ENCODE peak calls at places on chromosomes 5 and 9, in four cellular contexts. One of them, this sample, is unnamed. For H3K4me1, the result is how much of the 10 kb centered on the place peaks cover.

GRCh38 chr5:106964102-106964501 is 706.6 kb downstream of the EFNA5 start:
- DNase-seq in IMR-90: no peak
- DNase-seq in K562: no peak
- DNase-seq in GM12878: no peak
- DNase-seq in this sample: no peak

GRCh38 chr5:76014005-76014404 is 69.2 kb upstream of the SV2C start:
- DNase-seq in IMR-90: no peak
- DNase-seq in GM12878: no peak
- DNase-seq in K562: no peak
- DNase-seq in this sample: no peak

GRCh38 chr5:175695161-175696126 is 37.6 kb downstream of the HRH2 start:
- DNase-seq in IMR-90: no peak
- DNase-seq in K562: no peak
- DNase-seq in GM12878: no peak
- DNase-seq in this sample: no peak

GRCh38 chr9:130770679-130771442 is 64.2 kb upstream of the ABL1 start:
- DNase-seq in K562: peak
- DNase-seq in GM12878: no peak
- DNase-seq in IMR-90: peak
- DNase-seq in this sample: peak

GRCh38 chr5:169279125-169279524 is 21.8 kb downstream of the SLIT3 start:
- DNase-seq in K562: no peak
- DNase-seq in IMR-90: no peak
- DNase-seq in GM12878: no peak
- DNase-seq in this sample: no peak

GRCh38 chr5:83654427-83654994 is 66.1 kb downstream of the HAPLN1 start:
- DNase-seq in GM12878: no peak
- DNase-seq in IMR-90: no peak
- DNase-seq in K562: no peak
- DNase-seq in this sample: no peak

GRCh38 chr5:66722653-66723052 is 126.5 kb downstream of the MAST4 start:
- DNase-seq in GM12878: no peak
- DNase-seq in IMR-90: no peak
- DNase-seq in K562: no peak
- DNase-seq in this sample: no peak

GRCh38 chr9:123267481-123268239 is 726 bp downstream of the STRBP start:
- DNase-seq in GM12878: no peak
- DNase-seq in IMR-90: no peak
- DNase-seq in K562: peak
- DNase-seq in this sample: no peak

GRCh38 chr5:62298118-62298517 is 7.9 kb upstream of the KIF2A start:
- DNase-seq in IMR-90: no peak
- DNase-seq in GM12878: no peak
- DNase-seq in K562: no peak
- DNase-seq in this sample: no peak

GRCh38 chr9:104227108-104227507 is 133.0 kb downstream of the SMC2 start:
- DNase-seq in K562: no peak
- DNase-seq in IMR-90: no peak
- DNase-seq in GM12878: no peak
- DNase-seq in this sample: no peak

GRCh38 chr9:5122542-5122941 is 62.9 kb downstream of the INSL6 start:
- DNase-seq in IMR-90: no peak
- DNase-seq in GM12878: no peak
- DNase-seq in K562: no peak
- DNase-seq in this sample: no peak

GRCh38 chr9:79524266-79524665 is 47.5 kb upstream of the TLE4 start:
- DNase-seq in IMR-90: peak
- DNase-seq in GM12878: no peak
- DNase-seq in K562: no peak
- DNase-seq in this sample: no peak

DNA sequence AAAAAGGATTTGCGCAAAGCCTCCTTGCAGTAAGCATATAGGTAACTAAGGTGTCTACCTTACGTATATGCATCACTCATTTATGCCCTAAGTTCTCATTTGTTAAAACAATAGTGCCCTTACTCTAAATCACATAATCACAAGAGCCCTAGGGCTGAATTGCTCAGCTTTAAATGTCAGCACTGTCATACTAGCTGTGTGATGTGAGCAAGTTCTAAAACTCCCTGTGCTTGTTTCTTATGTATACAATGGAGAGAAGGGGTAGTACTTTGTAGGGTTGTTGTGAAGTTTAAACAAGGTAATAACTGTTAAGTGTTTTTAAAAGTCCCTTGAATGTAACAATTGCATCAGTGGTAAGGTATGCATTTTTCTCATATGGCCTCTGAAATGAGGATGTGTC is 169.5 kb upstream of the DMRT1 start:
- DNase-seq in GM12878: no peak
- DNase-seq in K562: no peak
- DNase-seq in IMR-90: no peak
- DNase-seq in this sample: no peak
- TF ChIP-seq SMC3 in GM12878: no peak
- TF ChIP-seq SMC3 in K562: no peak
- TF ChIP-seq SMC3 in IMR-90: no peak
- TF ChIP-seq SMC3 in this sample: no peak

DNA sequence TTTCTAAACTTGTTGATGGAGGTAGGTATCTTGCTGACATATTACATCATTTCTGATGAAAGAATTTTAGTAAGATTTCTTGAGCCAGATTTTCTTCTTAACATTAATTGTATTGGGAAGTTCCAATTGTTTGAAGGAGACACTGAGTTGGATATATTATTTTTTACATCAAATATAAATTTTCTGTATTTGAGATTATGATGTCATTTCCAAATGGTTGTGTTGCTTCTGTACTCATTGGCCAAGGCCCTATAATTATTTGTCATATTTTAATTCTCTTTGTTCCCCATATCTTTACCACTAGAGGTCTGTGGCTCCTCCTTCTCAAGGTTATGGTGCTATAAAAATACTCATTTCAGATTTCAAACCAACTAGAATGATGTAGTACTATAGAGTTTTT is 53.4 kb downstream of the ITGA1 start:
- DNase-seq in GM12878: no peak
- DNase-seq in K562: no peak
- DNase-seq in IMR-90: no peak
- DNase-seq in this sample: no peak
- H3K4me1 ChIP-seq in GM12878: under half
- H3K4me1 ChIP-seq in K562: under half
- H3K4me1 ChIP-seq in IMR-90: under half
- H3K4me1 ChIP-seq in this sample: under half

GRCh38 chr5:78961743-78962142 is 23.4 kb downstream of the ARSB start:
- DNase-seq in GM12878: no peak
- DNase-seq in K562: no peak
- DNase-seq in IMR-90: peak
- DNase-seq in this sample: no peak

GRCh38 chr5:78959767-78960166 is 25.3 kb downstream of the ARSB start:
- DNase-seq in K562: no peak
- DNase-seq in GM12878: no peak
- DNase-seq in IMR-90: no peak
- DNase-seq in this sample: no peak

GRCh38 chr5:78968781-78969180 is 16.3 kb downstream of the ARSB start:
- DNase-seq in GM12878: no peak
- DNase-seq in IMR-90: no peak
- DNase-seq in K562: no peak
- DNase-seq in this sample: no peak

DNA sequence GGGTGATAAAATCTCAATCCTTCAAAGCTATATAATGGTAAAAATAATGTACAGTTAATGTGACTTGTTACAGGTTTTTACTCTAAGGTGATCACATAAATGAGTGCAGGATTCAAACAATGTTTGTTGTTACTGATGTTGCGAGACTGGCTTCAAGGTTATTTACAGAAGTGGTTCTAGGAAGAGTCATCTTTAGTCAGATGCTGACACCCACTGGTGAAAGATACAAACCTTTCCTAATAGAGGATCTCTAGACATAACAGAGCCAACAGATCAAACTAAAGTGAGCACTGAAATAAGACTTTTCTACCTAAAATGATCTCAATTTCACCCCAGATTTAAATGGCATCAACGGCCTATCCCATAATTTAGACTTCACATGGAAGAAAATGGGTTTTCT is 20.2 kb downstream of the ARSB start:
- DNase-seq in GM12878: no peak
- DNase-seq in IMR-90: peak
- DNase-seq in K562: no peak
- DNase-seq in this sample: peak
- TF ChIP-seq BHLHE40 in GM12878: no peak
- TF ChIP-seq BHLHE40 in IMR-90: no peak
- TF ChIP-seq BHLHE40 in K562: no peak
- TF ChIP-seq BHLHE40 in this sample: no peak

GRCh38 chr9:126696091-126696763 is 82.5 kb downstream of the LMX1B start:
- DNase-seq in K562: no peak
- DNase-seq in IMR-90: no peak
- DNase-seq in GM12878: no peak
- DNase-seq in this sample: no peak

GRCh38 chr9:126698251-126698650 is 84.5 kb downstream of the LMX1B start:
- DNase-seq in K562: no peak
- DNase-seq in GM12878: no peak
- DNase-seq in IMR-90: no peak
- DNase-seq in this sample: no peak

GRCh38 chr9:126696764-126697145 is 83.0 kb downstream of the LMX1B start:
- DNase-seq in GM12878: no peak
- DNase-seq in IMR-90: no peak
- DNase-seq in K562: no peak
- DNase-seq in this sample: no peak

GRCh38 chr9:126698756-126699155 is 85.0 kb downstream of the LMX1B start:
- DNase-seq in K562: no peak
- DNase-seq in GM12878: no peak
- DNase-seq in IMR-90: no peak
- DNase-seq in this sample: no peak

DNA sequence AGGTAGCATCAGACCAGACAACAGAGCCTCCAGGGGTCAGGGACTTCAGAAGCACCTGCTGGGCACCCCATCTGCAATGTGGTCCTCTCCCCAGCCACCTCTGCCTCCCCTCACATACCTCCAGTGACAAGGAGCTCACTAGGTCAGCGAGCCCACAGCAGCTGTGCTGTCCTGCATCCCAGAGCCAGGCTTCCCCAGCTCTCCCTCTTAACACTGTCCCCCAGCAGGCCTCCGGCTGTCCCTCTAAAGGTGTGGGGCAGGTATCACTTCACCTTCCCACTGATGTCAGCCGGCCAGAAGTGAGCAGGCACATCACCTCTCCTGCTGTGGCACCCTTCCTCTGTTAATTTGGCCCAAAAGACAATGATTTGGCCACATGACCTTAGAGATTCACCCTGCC is 83.6 kb downstream of the LMX1B start:
- DNase-seq in K562: no peak
- DNase-seq in IMR-90: no peak
- DNase-seq in GM12878: no peak
- DNase-seq in this sample: no peak
- TF ChIP-seq SMC3 in K562: no peak
- TF ChIP-seq SMC3 in IMR-90: no peak
- TF ChIP-seq SMC3 in GM12878: no peak
- TF ChIP-seq SMC3 in this sample: no peak

DNA sequence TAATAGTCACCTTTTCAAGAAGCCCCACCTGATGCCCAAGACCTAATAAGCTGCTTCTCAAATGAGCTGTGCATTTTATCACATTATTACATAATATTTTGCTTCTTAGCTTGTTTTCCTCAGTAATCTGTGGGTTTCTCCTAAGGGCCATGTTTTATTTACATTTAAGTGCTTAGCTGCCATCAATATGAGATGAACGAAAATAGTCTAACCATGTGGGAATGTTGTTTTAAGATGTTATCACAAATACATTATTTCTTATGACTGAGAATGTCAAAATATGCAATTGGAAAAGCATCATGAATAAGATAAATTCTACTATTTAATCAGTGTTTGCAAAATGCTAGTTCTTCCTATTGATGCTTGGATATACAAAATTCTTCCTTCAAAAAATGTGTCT is 10.1 kb downstream of the ARRDC3 start:
- DNase-seq in K562: no peak
- DNase-seq in GM12878: no peak
- DNase-seq in IMR-90: no peak
- DNase-seq in this sample: no peak
- H3K4me1 ChIP-seq in K562: under half
- H3K4me1 ChIP-seq in GM12878: under half
- H3K4me1 ChIP-seq in IMR-90: under half
- H3K4me1 ChIP-seq in this sample: under half

GRCh38 chr5:68875351-68875750 is 218.5 kb upstream of the SLC30A5 start:
- DNase-seq in IMR-90: no peak
- DNase-seq in K562: no peak
- DNase-seq in GM12878: no peak
- DNase-seq in this sample: no peak
- TF ChIP-seq BHLHE40 in IMR-90: no peak
- TF ChIP-seq BHLHE40 in K562: no peak
- TF ChIP-seq BHLHE40 in GM12878: no peak
- TF ChIP-seq BHLHE40 in this sample: no peak

GRCh38 chr5:139103762-139104161 is 94.4 kb downstream of the SIL1 start:
- DNase-seq in IMR-90: no peak
- DNase-seq in GM12878: no peak
- DNase-seq in K562: no peak
- DNase-seq in this sample: no peak

GRCh38 chr5:139108056-139108811 is 89.9 kb downstream of the SIL1 start:
- DNase-seq in GM12878: no peak
- DNase-seq in K562: no peak
- DNase-seq in IMR-90: peak
- DNase-seq in this sample: no peak

GRCh38 chr5:139105621-139106071 is 92.5 kb downstream of the SIL1 start:
- DNase-seq in IMR-90: no peak
- DNase-seq in K562: no peak
- DNase-seq in GM12878: no peak
- DNase-seq in this sample: no peak

GRCh38 chr5:139100825-139101224 is 97.3 kb downstream of the SIL1 start:
- DNase-seq in IMR-90: peak
- DNase-seq in K562: no peak
- DNase-seq in GM12878: no peak
- DNase-seq in this sample: no peak

GRCh38 chr5:139104577-139105271 is 93.4 kb downstream of the SIL1 start:
- DNase-seq in IMR-90: peak
- DNase-seq in K562: no peak
- DNase-seq in GM12878: no peak
- DNase-seq in this sample: no peak
- TF ChIP-seq SMC3 in IMR-90: no peak
- TF ChIP-seq SMC3 in K562: no peak
- TF ChIP-seq SMC3 in GM12878: no peak
- TF ChIP-seq SMC3 in this sample: no peak

This sample was measured in A549.